ENCODE peak calls at places on chromosome 22, in ten cellular contexts. One of them, this sample, is unnamed.

GRCh38 chr22:45248832-45249561 is 8.3 kb upstream of the KIAA0930 start:
- DNase-seq in NCI-H526: no peak
- DNase-seq in upper lobe of right lung: no peak
- DNase-seq in Daoy: no peak
- DNase-seq in left ventricle myocardium inferior: no peak
- DNase-seq in EL: no peak
- DNase-seq in DMS53: no peak
- DNase-seq in AG08395: no peak
- DNase-seq in left cardiac atrium: no peak
- DNase-seq in bronchial epithelial cell: peak
- DNase-seq in this sample: peak

GRCh38 chr22:30024231-30024630 is 56.0 kb upstream of the HORMAD2 start:
- DNase-seq in NCI-H526: no peak
- DNase-seq in upper lobe of right lung: no peak
- DNase-seq in Daoy: no peak
- DNase-seq in left ventricle myocardium inferior: no peak
- DNase-seq in EL: no peak
- DNase-seq in DMS53: no peak
- DNase-seq in AG08395: no peak
- DNase-seq in left cardiac atrium: no peak
- DNase-seq in bronchial epithelial cell: no peak
- DNase-seq in this sample: no peak

GRCh38 chr22:46401370-46401769 is 65.9 kb downstream of the TRMU start:
- DNase-seq in NCI-H526: no peak
- DNase-seq in upper lobe of right lung: no peak
- DNase-seq in Daoy: no peak
- DNase-seq in left ventricle myocardium inferior: no peak
- DNase-seq in EL: no peak
- DNase-seq in DMS53: no peak
- DNase-seq in AG08395: no peak
- DNase-seq in left cardiac atrium: no peak
- DNase-seq in bronchial epithelial cell: no peak
- DNase-seq in this sample: no peak

GRCh38 chr22:45246060-45246985 is 5.6 kb upstream of the KIAA0930 start:
- DNase-seq in NCI-H526: peak
- DNase-seq in upper lobe of right lung: no peak
- DNase-seq in Daoy: peak
- DNase-seq in left ventricle myocardium inferior: no peak
- DNase-seq in EL: peak
- DNase-seq in DMS53: peak
- DNase-seq in AG08395: peak
- DNase-seq in left cardiac atrium: no peak
- DNase-seq in bronchial epithelial cell: peak
- DNase-seq in this sample: no peak

GRCh38 chr22:38843201-38843715 is 570 bp downstream of the NPTXR start:
- DNase-seq in NCI-H526: no peak
- DNase-seq in upper lobe of right lung: peak
- DNase-seq in Daoy: peak
- DNase-seq in left ventricle myocardium inferior: peak
- DNase-seq in EL: peak
- DNase-seq in DMS53: peak
- DNase-seq in AG08395: peak
- DNase-seq in left cardiac atrium: peak
- DNase-seq in bronchial epithelial cell: peak
- DNase-seq in this sample: no peak

GRCh38 chr22:25746012-25746373 is 4.0 kb downstream of the MYO18B start:
- DNase-seq in NCI-H526: no peak
- DNase-seq in upper lobe of right lung: no peak
- DNase-seq in Daoy: peak
- DNase-seq in left ventricle myocardium inferior: no peak
- DNase-seq in EL: peak
- DNase-seq in DMS53: no peak
- DNase-seq in AG08395: peak
- DNase-seq in left cardiac atrium: no peak
- DNase-seq in bronchial epithelial cell: peak
- DNase-seq in this sample: no peak

GRCh38 chr22:20111045-20111688 is 4.7 kb upstream of the RANBP1 start:
- DNase-seq in NCI-H526: peak
- DNase-seq in upper lobe of right lung: no peak
- DNase-seq in Daoy: peak
- DNase-seq in left ventricle myocardium inferior: peak
- DNase-seq in EL: no peak
- DNase-seq in DMS53: peak
- DNase-seq in AG08395: peak
- DNase-seq in left cardiac atrium: peak
- DNase-seq in bronchial epithelial cell: peak
- DNase-seq in this sample: peak

GRCh38 chr22:37806409-37807338 is 1.1 kb upstream of the GCAT start:
- DNase-seq in NCI-H526: no peak
- DNase-seq in upper lobe of right lung: no peak
- DNase-seq in Daoy: peak
- DNase-seq in left ventricle myocardium inferior: no peak
- DNase-seq in EL: peak
- DNase-seq in DMS53: peak
- DNase-seq in AG08395: peak
- DNase-seq in left cardiac atrium: no peak
- DNase-seq in bronchial epithelial cell: peak
- DNase-seq in this sample: peak

GRCh38 chr22:11627798-11628650 is 3900.0 kb upstream of the OR11H1 start:
- DNase-seq in NCI-H526: no peak
- DNase-seq in upper lobe of right lung: peak
- DNase-seq in Daoy: no peak
- DNase-seq in left ventricle myocardium inferior: no peak
- DNase-seq in EL: no peak
- DNase-seq in DMS53: no peak
- DNase-seq in AG08395: no peak
- DNase-seq in left cardiac atrium: no peak
- DNase-seq in bronchial epithelial cell: no peak
- DNase-seq in this sample: no peak

GRCh38 chr22:29083576-29084566 is 11.0 kb downstream of the KREMEN1 start:
- DNase-seq in NCI-H526: no peak
- DNase-seq in upper lobe of right lung: no peak
- DNase-seq in Daoy: peak
- DNase-seq in left ventricle myocardium inferior: no peak
- DNase-seq in EL: peak
- DNase-seq in DMS53: no peak
- DNase-seq in AG08395: no peak
- DNase-seq in left cardiac atrium: no peak
- DNase-seq in bronchial epithelial cell: no peak
- DNase-seq in this sample: no peak

GRCh38 chr22:19723990-19724827 is 870 bp downstream of the GP1BB start:
- DNase-seq in NCI-H526: no peak
- DNase-seq in upper lobe of right lung: no peak
- DNase-seq in Daoy: no peak
- DNase-seq in left ventricle myocardium inferior: no peak
- DNase-seq in EL: no peak
- DNase-seq in DMS53: peak
- DNase-seq in AG08395: no peak
- DNase-seq in left cardiac atrium: no peak
- DNase-seq in bronchial epithelial cell: no peak
- DNase-seq in this sample: no peak

GRCh38 chr22:23804781-23805291 is 18.1 kb downstream of the SMARCB1 start:
- DNase-seq in NCI-H526: no peak
- DNase-seq in upper lobe of right lung: no peak
- DNase-seq in Daoy: no peak
- DNase-seq in left ventricle myocardium inferior: no peak
- DNase-seq in EL: no peak
- DNase-seq in DMS53: no peak
- DNase-seq in AG08395: no peak
- DNase-seq in left cardiac atrium: no peak
- DNase-seq in bronchial epithelial cell: no peak
- DNase-seq in this sample: peak

GRCh38 chr22:31342389-31343125 is 3.6 kb downstream of the PATZ1 start:
- DNase-seq in NCI-H526: no peak
- DNase-seq in upper lobe of right lung: no peak
- DNase-seq in Daoy: no peak
- DNase-seq in left ventricle myocardium inferior: no peak
- DNase-seq in EL: no peak
- DNase-seq in DMS53: peak
- DNase-seq in AG08395: no peak
- DNase-seq in left cardiac atrium: no peak
- DNase-seq in bronchial epithelial cell: no peak
- DNase-seq in this sample: no peak

GRCh38 chr22:17770180-17771077 is 3.8 kb downstream of the BID start:
- DNase-seq in NCI-H526: no peak
- DNase-seq in upper lobe of right lung: no peak
- DNase-seq in Daoy: no peak
- DNase-seq in left ventricle myocardium inferior: no peak
- DNase-seq in EL: no peak
- DNase-seq in DMS53: no peak
- DNase-seq in AG08395: no peak
- DNase-seq in left cardiac atrium: no peak
- DNase-seq in bronchial epithelial cell: no peak
- DNase-seq in this sample: no peak

GRCh38 chr22:50720861-50721844 is 16.9 kb upstream of the ACR start:
- DNase-seq in NCI-H526: no peak
- DNase-seq in upper lobe of right lung: no peak
- DNase-seq in Daoy: no peak
- DNase-seq in left ventricle myocardium inferior: no peak
- DNase-seq in EL: no peak
- DNase-seq in DMS53: no peak
- DNase-seq in AG08395: no peak
- DNase-seq in left cardiac atrium: no peak
- DNase-seq in bronchial epithelial cell: no peak
- DNase-seq in this sample: no peak

GRCh38 chr22:32830957-32831356 is 29.5 kb downstream of the TIMP3 start:
- DNase-seq in NCI-H526: no peak
- DNase-seq in upper lobe of right lung: no peak
- DNase-seq in Daoy: no peak
- DNase-seq in left ventricle myocardium inferior: no peak
- DNase-seq in EL: no peak
- DNase-seq in DMS53: no peak
- DNase-seq in AG08395: no peak
- DNase-seq in left cardiac atrium: no peak
- DNase-seq in bronchial epithelial cell: no peak
- DNase-seq in this sample: no peak

GRCh38 chr22:29706493-29706892 is 13.3 kb upstream of the CABP7 start:
- DNase-seq in NCI-H526: no peak
- DNase-seq in upper lobe of right lung: no peak
- DNase-seq in Daoy: no peak
- DNase-seq in left ventricle myocardium inferior: no peak
- DNase-seq in EL: no peak
- DNase-seq in DMS53: no peak
- DNase-seq in AG08395: no peak
- DNase-seq in left cardiac atrium: no peak
- DNase-seq in bronchial epithelial cell: no peak
- DNase-seq in this sample: no peak

GRCh38 chr22:35313311-35314121 is 13.8 kb downstream of the TOM1 start:
- DNase-seq in NCI-H526: no peak
- DNase-seq in upper lobe of right lung: peak
- DNase-seq in Daoy: peak
- DNase-seq in left ventricle myocardium inferior: peak
- DNase-seq in EL: peak
- DNase-seq in DMS53: peak
- DNase-seq in AG08395: peak
- DNase-seq in left cardiac atrium: peak
- DNase-seq in bronchial epithelial cell: peak
- DNase-seq in this sample: no peak

GRCh38 chr22:39185601-39186012 is 33.1 kb upstream of the CBX7 start:
- DNase-seq in NCI-H526: no peak
- DNase-seq in upper lobe of right lung: peak
- DNase-seq in Daoy: no peak
- DNase-seq in left ventricle myocardium inferior: peak
- DNase-seq in EL: no peak
- DNase-seq in DMS53: no peak
- DNase-seq in AG08395: peak
- DNase-seq in left cardiac atrium: peak
- DNase-seq in bronchial epithelial cell: no peak
- DNase-seq in this sample: no peak

GRCh38 chr22:19213496-19214473 is 35.2 kb upstream of the SLC25A1 start:
- DNase-seq in NCI-H526: peak
- DNase-seq in upper lobe of right lung: no peak
- DNase-seq in Daoy: no peak
- DNase-seq in left ventricle myocardium inferior: no peak
- DNase-seq in EL: no peak
- DNase-seq in DMS53: no peak
- DNase-seq in AG08395: peak
- DNase-seq in left cardiac atrium: no peak
- DNase-seq in bronchial epithelial cell: no peak
- DNase-seq in this sample: peak

GRCh38 chr22:35995772-35996171 is 32.9 kb downstream of the RBFOX2 start:
- DNase-seq in NCI-H526: no peak
- DNase-seq in upper lobe of right lung: no peak
- DNase-seq in Daoy: peak
- DNase-seq in left ventricle myocardium inferior: peak
- DNase-seq in EL: peak
- DNase-seq in DMS53: no peak
- DNase-seq in AG08395: peak
- DNase-seq in left cardiac atrium: peak
- DNase-seq in bronchial epithelial cell: peak
- DNase-seq in this sample: no peak

GRCh38 chr22:49703990-49704344 is 123.7 kb downstream of the BRD1 start:
- DNase-seq in NCI-H526: no peak
- DNase-seq in upper lobe of right lung: no peak
- DNase-seq in Daoy: no peak
- DNase-seq in left ventricle myocardium inferior: no peak
- DNase-seq in EL: no peak
- DNase-seq in DMS53: no peak
- DNase-seq in AG08395: no peak
- DNase-seq in left cardiac atrium: no peak
- DNase-seq in bronchial epithelial cell: no peak
- DNase-seq in this sample: no peak

GRCh38 chr22:48106215-48106614 is 1343.8 kb downstream of the TBC1D22A start:
- DNase-seq in NCI-H526: no peak
- DNase-seq in upper lobe of right lung: no peak
- DNase-seq in Daoy: no peak
- DNase-seq in left ventricle myocardium inferior: no peak
- DNase-seq in EL: no peak
- DNase-seq in DMS53: no peak
- DNase-seq in AG08395: no peak
- DNase-seq in left cardiac atrium: no peak
- DNase-seq in bronchial epithelial cell: no peak
- DNase-seq in this sample: no peak

GRCh38 chr22:39496131-39496838 is 5.8 kb upstream of the MIEF1 start:
- DNase-seq in NCI-H526: peak
- DNase-seq in upper lobe of right lung: peak
- DNase-seq in Daoy: peak
- DNase-seq in left ventricle myocardium inferior: peak
- DNase-seq in EL: peak
- DNase-seq in DMS53: peak
- DNase-seq in AG08395: peak
- DNase-seq in left cardiac atrium: peak
- DNase-seq in bronchial epithelial cell: peak
- DNase-seq in this sample: peak

GRCh38 chr22:20792966-20793332 is 19.0 kb downstream of the SERPIND1 start:
- DNase-seq in NCI-H526: no peak
- DNase-seq in upper lobe of right lung: no peak
- DNase-seq in Daoy: no peak
- DNase-seq in left ventricle myocardium inferior: no peak
- DNase-seq in EL: no peak
- DNase-seq in DMS53: no peak
- DNase-seq in AG08395: no peak
- DNase-seq in left cardiac atrium: no peak
- DNase-seq in bronchial epithelial cell: no peak
- DNase-seq in this sample: no peak

GRCh38 chr22:36870250-36870649 is 9.4 kb downstream of the NCF4 start:
- DNase-seq in NCI-H526: no peak
- DNase-seq in upper lobe of right lung: peak
- DNase-seq in Daoy: peak
- DNase-seq in left ventricle myocardium inferior: no peak
- DNase-seq in EL: no peak
- DNase-seq in DMS53: no peak
- DNase-seq in AG08395: no peak
- DNase-seq in left cardiac atrium: no peak
- DNase-seq in bronchial epithelial cell: peak
- DNase-seq in this sample: no peak

GRCh38 chr22:48112687-48113521 is 1350.5 kb downstream of the TBC1D22A start:
- DNase-seq in NCI-H526: no peak
- DNase-seq in upper lobe of right lung: no peak
- DNase-seq in Daoy: peak
- DNase-seq in left ventricle myocardium inferior: no peak
- DNase-seq in EL: no peak
- DNase-seq in DMS53: no peak
- DNase-seq in AG08395: no peak
- DNase-seq in left cardiac atrium: no peak
- DNase-seq in bronchial epithelial cell: no peak
- DNase-seq in this sample: no peak

GRCh38 chr22:46117206-46118199 is 32.8 kb upstream of the PPARA start:
- DNase-seq in NCI-H526: no peak
- DNase-seq in upper lobe of right lung: no peak
- DNase-seq in Daoy: no peak
- DNase-seq in left ventricle myocardium inferior: no peak
- DNase-seq in EL: no peak
- DNase-seq in DMS53: no peak
- DNase-seq in AG08395: no peak
- DNase-seq in left cardiac atrium: no peak
- DNase-seq in bronchial epithelial cell: no peak
- DNase-seq in this sample: peak

This sample was measured in NAMALWA.